ENCODE peak calls at places on chromosome 5, in nine cellular contexts. H, A, K, Z, F, M, P, C and E are unnamed samples.

GRCh38 chr5:39381376-39381775 is 17.1 kb upstream of the C9 start:
- DNase-seq in P (no peak), Z (no peak), A (no peak), F (no peak), H (no peak), K (no peak), M (no peak), C (no peak), E (no peak)

GRCh38 chr5:132772291-132773070 is 4.6 kb downstream of the SEPTIN8 start:
- DNase-seq in F (no peak), Z (no peak), M (no peak), P (no peak), K (no peak), C (peak; percentile 35), H (no peak), A (no peak), E (peak; percentile 28)

GRCh38 chr5:63962345-63962744 is at the start of gene HTR1A:
- DNase-seq in M (no peak), H (no peak), F (no peak), Z (no peak), P (no peak), C (no peak), A (no peak), K (no peak), E (no peak)

GRCh38 chr5:43416233-43416987 is 4.2 kb upstream of the CCL28 start:
- DNase-seq in F (no peak), H (no peak), P (no peak), Z (no peak), K (no peak), A (no peak), C (no peak), M (no peak), E (no peak)

GRCh38 chr5:139725073-139725830 is 70.4 kb upstream of the PSD2 start:
- DNase-seq in C (peak; percentile 80), H (peak; percentile 76), M (no peak), K (no peak), Z (peak; percentile 20), P (peak; percentile 83), A (peak; percentile 35), F (no peak), E (peak; percentile 45)

GRCh38 chr5:87751801-87752200 is 339.1 kb upstream of the CCNH start:
- DNase-seq in C (no peak), H (no peak), P (no peak), F (no peak), A (no peak), M (no peak), K (no peak), Z (no peak), E (no peak)

GRCh38 chr5:149320791-149321330 is 24.4 kb upstream of the GRPEL2 start:
- DNase-seq in M (peak; percentile 94), Z (peak; percentile 94), C (peak; percentile 92), K (no peak), A (peak; percentile 88), F (peak; percentile 63), P (no peak), H (peak; percentile 83), E (peak; percentile 95)

GRCh38 chr5:132256086-132256782 is 1.3 kb upstream of the PDLIM4 start:
- DNase-seq in C (peak; percentile 44), Z (no peak), K (no peak), P (peak; percentile 16), F (no peak), H (no peak), A (no peak), M (no peak), E (peak; percentile 25)

GRCh38 chr5:67037171-67037570 is 159.4 kb downstream of the CD180 start:
- DNase-seq in H (no peak), K (no peak), Z (no peak), A (no peak), M (no peak), F (no peak), P (no peak), C (no peak), E (no peak)

GRCh38 chr5:34621280-34622045 is 34.7 kb upstream of the RAI14 start:
- DNase-seq in C (no peak), P (no peak), H (no peak), K (no peak), Z (no peak), M (no peak), A (no peak), F (no peak), E (no peak)

GRCh38 chr5:1090538-1090937 is 21.3 kb downstream of the SLC12A7 start:
- DNase-seq in C (no peak), H (no peak), K (no peak), A (no peak), Z (peak; percentile 30), F (no peak), P (no peak), M (no peak), E (no peak)

GRCh38 chr5:39624268-39624886 is 199.6 kb upstream of the DAB2 start:
- DNase-seq in Z (peak; percentile 78), M (peak; percentile 77), C (no peak), K (no peak), H (no peak), A (peak; percentile 47), P (no peak), F (peak; percentile 58), E (no peak)

GRCh38 chr5:36982146-36982545 is 105.6 kb downstream of the NIPBL start:
- DNase-seq in H (no peak), F (no peak), P (no peak), K (no peak), Z (no peak), A (no peak), C (no peak), M (no peak), E (no peak)

GRCh38 chr5:3311443-3311842 is 284.2 kb upstream of the IRX1 start:
- DNase-seq in P (no peak), M (no peak), C (no peak), K (no peak), Z (peak; percentile 13), H (no peak), A (no peak), F (no peak), E (no peak)

GRCh38 chr5:42595597-42595996 is 161.0 kb upstream of the CCDC152 start:
- DNase-seq in Z (no peak), C (no peak), K (no peak), M (no peak), A (no peak), F (no peak), P (no peak), H (no peak), E (no peak)

DNA sequence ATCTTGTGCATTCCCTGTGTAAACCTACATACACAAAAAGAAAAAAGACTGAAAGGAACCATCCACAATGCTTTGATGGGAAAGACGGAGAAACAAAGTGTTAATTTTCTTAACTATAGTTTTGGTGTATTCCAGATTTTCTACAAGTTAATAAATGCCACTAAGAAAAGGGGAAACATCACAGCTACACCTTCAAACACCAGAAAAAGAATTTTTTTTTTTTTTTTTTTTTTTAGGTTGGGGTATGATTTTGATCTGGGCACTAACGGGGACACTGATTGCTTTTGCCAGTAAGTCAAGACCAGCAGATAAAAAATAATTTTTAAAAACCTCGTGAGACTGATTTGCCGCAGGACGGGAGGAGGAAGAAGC is 334 bp upstream of the THG1L start:
- DNase-seq in P (no peak), H (no peak), F (no peak), K (no peak), Z (no peak), A (no peak), C (no peak), M (no peak), E (no peak)
- H3K4me3 ChIP-seq in P (peak overlapping the region; percentile 73), H (peak overlapping the region; percentile 73), F (peak overlapping the region; percentile 77), K (peak overlapping the region; percentile 86), Z (no peak overlapping the region), A (peak overlapping the region; percentile 57), C (peak overlapping the region; percentile 78), M (peak overlapping the region; percentile 73), E (peak overlapping the region; percentile 66)

DNA sequence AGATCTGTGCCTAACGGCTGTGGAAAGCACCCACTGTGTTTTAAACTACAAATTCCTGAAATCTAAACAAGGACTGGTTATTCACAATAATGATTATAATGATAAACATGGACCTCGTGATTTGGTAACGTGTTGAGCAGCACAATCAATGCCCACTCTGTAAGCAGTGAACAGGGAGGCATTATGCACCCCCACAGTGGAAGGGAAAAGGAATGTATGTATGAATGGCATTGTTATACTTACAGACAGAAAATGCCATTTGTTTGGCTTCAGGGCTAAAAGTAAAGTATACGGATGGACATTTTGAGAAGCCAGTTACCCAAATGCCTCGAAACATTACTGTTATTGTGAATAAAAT is 260.3 kb upstream of the PPP1R2B start:
- DNase-seq in Z (no peak), H (no peak), A (no peak), P (no peak), C (no peak), F (no peak), K (no peak), M (no peak), E (no peak)
- TF ChIP-seq POLR2A in Z (no peak), H (no peak), A (no peak), P (no peak), C (no peak), F (no peak), K (no peak), M (no peak), E (no peak)

GRCh38 chr5:127517110-127517479 is 345 bp upstream of the PRRC1 start:
- DNase-seq in A (no peak), C (peak; percentile 65), P (no peak), Z (peak; percentile 69), H (no peak), K (no peak), F (no peak), M (no peak), E (no peak)

GRCh38 chr5:127515693-127516440 is 1.6 kb upstream of the PRRC1 start:
- DNase-seq in M (no peak), C (no peak), F (no peak), A (no peak), H (no peak), Z (no peak), P (no peak), K (no peak), E (no peak)

GRCh38 chr5:127518319-127518621 is 830 bp downstream of the PRRC1 start:
- DNase-seq in Z (no peak), F (no peak), H (no peak), M (no peak), P (no peak), K (no peak), C (no peak), A (no peak), E (no peak)

GRCh38 chr5:127519527-127519926 is 2.1 kb downstream of the PRRC1 start:
- DNase-seq in A (no peak), P (no peak), C (no peak), K (no peak), F (no peak), Z (no peak), H (no peak), M (no peak), E (no peak)

GRCh38 chr5:127517480-127518318 is at the start of gene PRRC1:
- DNase-seq in F (peak; percentile 59), A (peak; percentile 84), K (peak; percentile 92), C (peak; percentile 85), H (peak; percentile 78), M (peak; percentile 89), P (peak; percentile 95), Z (peak; percentile 86), E (peak; percentile 91)
- TF ChIP-seq CTCF in F (no peak), A (no peak), K (no peak), C (no peak), H (no peak), M (no peak), P (no peak), Z (no peak), E (no peak)

DNA sequence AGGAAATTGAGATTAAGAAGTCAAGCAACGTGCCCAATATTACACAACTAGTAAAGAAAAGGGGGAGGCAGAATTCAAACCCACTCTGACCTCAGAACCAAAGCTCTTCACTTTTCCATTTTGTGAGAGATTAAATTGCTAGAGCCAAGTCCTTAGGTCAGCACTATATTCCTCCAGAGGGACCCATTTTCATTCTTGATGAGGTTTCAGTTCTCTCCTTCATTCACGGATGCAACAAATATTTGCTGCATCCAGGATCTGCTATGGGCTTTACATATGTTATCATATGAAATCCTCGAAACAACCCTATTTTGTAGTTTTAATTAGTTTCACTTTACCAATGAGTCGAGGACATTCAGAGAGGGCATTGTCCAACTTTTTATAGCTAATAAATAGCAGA is 239.2 kb downstream of the EFNA5 start:
- DNase-seq in H (no peak), C (no peak), F (no peak), K (no peak), P (no peak), Z (no peak), A (no peak), M (no peak), E (no peak)
- H3K4me3 ChIP-seq in H (no peak overlapping the region), C (no peak overlapping the region), F (no peak overlapping the region), K (no peak overlapping the region), P (no peak overlapping the region), Z (no peak overlapping the region), A (no peak overlapping the region), M (no peak overlapping the region), E (no peak overlapping the region)